ENCODE peak calls at places on chromosome 10, in seven cellular contexts. J, V, H, Q, S, Z and U are unnamed samples.

GRCh38 chr10:120729508-120729907 is 121.7 kb upstream of the WDR11 start:
- DNase-seq in J (no peak), V (no peak), H (no peak), Q (no peak), S (no peak), Z (no peak), U (no peak)

GRCh38 chr10:98246911-98247820 is 20.8 kb downstream of the LOXL4 start:
- DNase-seq in J (no peak), V (no peak), H (peak; percentile 87), Q (no peak), S (no peak), Z (no peak), U (no peak)

GRCh38 chr10:23186697-23187096 is 5.4 kb upstream of the PTF1A start:
- DNase-seq in J (no peak), V (no peak), H (no peak), Q (no peak), S (no peak), Z (no peak), U (no peak)

GRCh38 chr10:42955493-42955889 is 121.4 kb upstream of the RET start:
- DNase-seq in J (no peak), V (no peak), H (no peak), Q (no peak), S (no peak), Z (no peak), U (no peak)

GRCh38 chr10:96208946-96209345 is 62.4 kb downstream of the BLNK start:
- DNase-seq in J (no peak), V (no peak), H (no peak), Q (no peak), S (no peak), Z (no peak), U (no peak)

GRCh38 chr10:104232613-104233102 is 494 bp upstream of the CFAP43 start:
- DNase-seq in J (no peak), V (no peak), H (no peak), Q (no peak), S (peak; percentile 51), Z (no peak), U (peak; percentile 63)

GRCh38 chr10:1361411-1362105 is 305.4 kb downstream of the WDR37 start:
- DNase-seq in J (no peak), V (no peak), H (no peak), Q (no peak), S (no peak), Z (no peak), U (no peak)

GRCh38 chr10:69224862-69225657 is 4.9 kb downstream of the HKDC1 start:
- DNase-seq in J (peak; percentile 51), V (no peak), H (no peak), Q (no peak), S (no peak), Z (no peak), U (peak; percentile 12)

GRCh38 chr10:78742730-78743615 is 325.8 kb upstream of the ZMIZ1 start:
- DNase-seq in J (peak; percentile 55), V (no peak), H (no peak), Q (no peak), S (no peak), Z (no peak), U (no peak)

GRCh38 chr10:101615760-101616116 is 27.6 kb downstream of the DPCD start:
- DNase-seq in J (no peak), V (no peak), H (no peak), Q (no peak), S (no peak), Z (no peak), U (no peak)

GRCh38 chr10:124686707-124687376 is 57.3 kb downstream of the FAM53B start:
- DNase-seq in J (no peak), V (peak; percentile 45), H (no peak), Q (no peak), S (no peak), Z (peak; percentile 59), U (no peak)

GRCh38 chr10:60444494-60445064 is 54.9 kb upstream of the ANK3 start:
- DNase-seq in J (no peak), V (no peak), H (peak; percentile 34), Q (peak; percentile 39), S (no peak), Z (no peak), U (no peak)

GRCh38 chr10:79385804-79386531 is 38.7 kb downstream of the PPIF start:
- DNase-seq in J (no peak), V (no peak), H (no peak), Q (no peak), S (peak; percentile 30), Z (no peak), U (peak; percentile 55)

GRCh38 chr10:97713828-97714400 is 384 bp downstream of the MARVELD1 start:
- DNase-seq in J (peak; percentile 70), V (peak; percentile 76), H (peak; percentile 74), Q (peak; percentile 75), S (peak; percentile 86), Z (peak; percentile 69), U (no peak)

GRCh38 chr10:17872191-17873091 is 63.3 kb downstream of the MRC1 start:
- DNase-seq in J (peak; percentile 1), V (no peak), H (peak; percentile 10), Q (no peak), S (no peak), Z (no peak), U (no peak)

GRCh38 chr10:75040576-75040975 is 70.9 kb upstream of the SAMD8 start:
- DNase-seq in J (no peak), V (no peak), H (no peak), Q (no peak), S (no peak), Z (no peak), U (no peak)

GRCh38 chr10:111440501-111440900 is 363.7 kb downstream of the ADRA2A start:
- DNase-seq in J (no peak), V (no peak), H (no peak), Q (no peak), S (no peak), Z (no peak), U (no peak)

GRCh38 chr10:329361-330099 is 194.3 kb downstream of the ZMYND11 start:
- DNase-seq in J (peak; percentile 82), V (peak; percentile 71), H (peak; percentile 96), Q (peak; percentile 11), S (peak; percentile 65), Z (peak; percentile 91), U (peak; percentile 68)

GRCh38 chr10:121608669-121609190 is 10.5 kb upstream of the FGFR2 start:
- DNase-seq in J (peak; percentile 26), V (peak; percentile 49), H (no peak), Q (peak; percentile 59), S (peak; percentile 66), Z (no peak), U (peak; percentile 85)

GRCh38 chr10:74976565-74976964 is 134.9 kb upstream of the SAMD8 start:
- DNase-seq in J (peak; percentile 6), V (no peak), H (no peak), Q (no peak), S (no peak), Z (no peak), U (no peak)

GRCh38 chr10:48750019-48750418 is 65.3 kb downstream of the WDFY4 start:
- DNase-seq in J (no peak), V (no peak), H (no peak), Q (no peak), S (no peak), Z (no peak), U (no peak)

GRCh38 chr10:75402486-75403143 is 1.1 kb upstream of the ZNF503 start:
- DNase-seq in J (no peak), V (peak; percentile 31), H (no peak), Q (peak; percentile 83), S (peak; percentile 63), Z (peak; percentile 28), U (peak; percentile 74)

GRCh38 chr10:123997486-123998196 is 95.8 kb downstream of the CHST15 start:
- DNase-seq in J (no peak), V (no peak), H (peak; percentile 99), Q (no peak), S (peak; percentile 72), Z (peak; percentile 52), U (peak; percentile 70)

DNA sequence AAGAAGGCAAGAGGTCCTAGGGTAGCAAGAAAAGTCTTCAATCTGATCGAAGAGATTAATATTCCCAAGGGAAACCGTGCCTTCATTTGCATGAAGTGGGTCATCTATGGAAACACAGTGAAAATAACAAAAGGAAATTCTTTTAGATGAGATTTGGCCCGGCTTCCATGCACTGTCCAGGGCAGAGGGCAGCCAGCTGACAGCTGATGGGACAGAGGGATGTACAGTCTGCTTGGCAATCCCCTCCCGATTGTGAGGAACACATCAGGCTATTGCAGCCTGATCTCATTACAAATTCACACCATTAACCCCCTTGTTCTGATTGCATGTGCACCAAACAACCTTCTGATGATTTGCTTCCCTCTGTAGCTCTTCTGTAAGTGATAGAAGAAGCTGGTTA is 105.3 kb downstream of the FRMD4A start:
- DNase-seq in J (no peak), V (no peak), H (no peak), Q (no peak), S (no peak), Z (no peak), U (no peak)
- TF ChIP-seq CTCF in J (no peak), V (no peak), H (no peak), Q (no peak), S (no peak), Z (no peak), U (no peak)

DNA sequence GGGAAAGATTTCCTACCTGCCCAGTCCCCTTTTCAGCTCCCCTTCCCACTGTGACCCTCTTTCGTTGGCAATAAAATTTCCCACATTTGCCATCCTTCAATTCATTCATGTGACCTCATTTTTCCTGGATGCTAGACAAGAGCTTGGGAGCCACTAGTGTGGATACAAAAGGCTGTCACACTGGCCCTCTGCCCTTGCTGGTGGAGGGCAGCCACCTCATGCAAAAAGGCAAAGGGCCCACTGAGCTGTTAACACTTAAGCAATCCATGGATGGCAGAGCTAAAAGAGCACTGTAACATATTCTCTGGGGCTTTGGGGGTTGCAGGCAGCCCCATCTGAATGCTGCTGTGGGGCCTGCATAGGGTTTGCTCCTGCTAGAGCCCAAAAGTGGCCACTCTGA is 315.1 kb downstream of the NEBL start:
- DNase-seq in J (no peak), V (no peak), H (no peak), Q (no peak), S (no peak), Z (no peak), U (no peak)
- H3K4me3 ChIP-seq in J (no peak overlapping the region), V (no peak overlapping the region), H (no peak overlapping the region), Q (no peak overlapping the region), S (no peak overlapping the region), Z (no peak overlapping the region), U (no peak overlapping the region)

GRCh38 chr10:93973748-93974445 is 19.8 kb upstream of the PLCE1 start:
- DNase-seq in J (no peak), V (no peak), H (no peak), Q (no peak), S (no peak), Z (no peak), U (no peak)

GRCh38 chr10:93980486-93980885 is 13.2 kb upstream of the PLCE1 start:
- DNase-seq in J (no peak), V (no peak), H (no peak), Q (no peak), S (no peak), Z (no peak), U (no peak)

DNA sequence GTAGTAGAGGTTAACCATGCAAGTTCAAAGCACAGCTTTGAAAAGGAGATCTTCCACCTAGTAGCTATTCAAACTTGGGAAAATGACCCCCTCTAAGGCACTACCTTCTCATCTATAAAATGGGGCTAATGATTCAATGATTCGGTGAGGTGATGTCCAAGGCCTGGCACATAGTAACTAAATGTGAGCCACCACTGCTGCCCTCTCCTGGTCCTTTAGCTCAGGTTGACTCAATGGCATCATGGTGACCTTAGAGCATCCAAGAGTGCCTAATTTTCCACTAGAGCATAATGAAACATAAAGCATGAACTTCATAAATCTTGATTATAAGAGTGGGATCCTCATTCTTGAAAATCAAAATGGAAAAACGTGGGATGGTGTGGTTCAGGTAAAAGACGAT is 16.3 kb upstream of the PLCE1 start:
- DNase-seq in J (no peak), V (no peak), H (no peak), Q (no peak), S (no peak), Z (no peak), U (no peak)
- TF ChIP-seq CTCF in J (peak; percentile 37), V (no peak), H (peak; percentile 6), Q (no peak), S (no peak), Z (no peak), U (no peak)

GRCh38 chr10:84201244-84201606 is 6.9 kb downstream of the CDHR1 start:
- DNase-seq in J (no peak), V (no peak), H (no peak), Q (no peak), S (no peak), Z (no peak), U (no peak)
- H3K4me3 ChIP-seq in J (no peak overlapping the region), V (no peak overlapping the region), H (no peak overlapping the region), Q (no peak overlapping the region), S (no peak overlapping the region), Z (no peak overlapping the region), U (no peak overlapping the region)